ENCODE peak calls at places on chromosomes 6 and 20, in five cellular contexts. One of them, this sample, is unnamed.

GRCh38 chr20:19976595-19977372 is 40.4 kb upstream of the NAA20 start:
- DNase-seq in heart right ventricle: peak
- DNase-seq in GM13976: no peak
- DNase-seq in mesothelial cell of epicardium: no peak
- DNase-seq in ovary: peak
- DNase-seq in this sample: no peak

GRCh38 chr20:57714409-57715267 is 4.8 kb upstream of the PMEPA1 start:
- DNase-seq in ovary: no peak
- DNase-seq in mesothelial cell of epicardium: no peak
- DNase-seq in heart right ventricle: no peak
- DNase-seq in GM13976: no peak
- DNase-seq in this sample: no peak

GRCh38 chr6:113763883-113764282 is 93.3 kb upstream of the MARCKS start:
- DNase-seq in mesothelial cell of epicardium: no peak
- DNase-seq in heart right ventricle: no peak
- DNase-seq in ovary: no peak
- DNase-seq in GM13976: peak
- DNase-seq in this sample: no peak

GRCh38 chr6:5379647-5380242 is 118.4 kb downstream of the FARS2 start:
- DNase-seq in ovary: no peak
- DNase-seq in GM13976: peak
- DNase-seq in heart right ventricle: no peak
- DNase-seq in mesothelial cell of epicardium: no peak
- DNase-seq in this sample: no peak

GRCh38 chr20:20547221-20547875 is 165.1 kb downstream of the RALGAPA2 start:
- DNase-seq in GM13976: no peak
- DNase-seq in mesothelial cell of epicardium: no peak
- DNase-seq in ovary: no peak
- DNase-seq in heart right ventricle: no peak
- DNase-seq in this sample: no peak

GRCh38 chr6:36155662-36156061 is 25.3 kb downstream of the MAPK13 start:
- DNase-seq in ovary: no peak
- DNase-seq in mesothelial cell of epicardium: no peak
- DNase-seq in GM13976: no peak
- DNase-seq in heart right ventricle: no peak
- DNase-seq in this sample: no peak

GRCh38 chr6:166156942-166157341 is 10.7 kb downstream of the TBXT start:
- DNase-seq in mesothelial cell of epicardium: no peak
- DNase-seq in GM13976: no peak
- DNase-seq in heart right ventricle: no peak
- DNase-seq in ovary: no peak
- DNase-seq in this sample: no peak

GRCh38 chr6:141484726-141485125 is 648.0 kb upstream of the GJE1 start:
- DNase-seq in mesothelial cell of epicardium: no peak
- DNase-seq in GM13976: no peak
- DNase-seq in heart right ventricle: no peak
- DNase-seq in ovary: no peak
- DNase-seq in this sample: no peak

GRCh38 chr6:11853678-11854417 is 75.2 kb upstream of the ADTRP start:
- DNase-seq in ovary: no peak
- DNase-seq in GM13976: no peak
- DNase-seq in heart right ventricle: no peak
- DNase-seq in mesothelial cell of epicardium: no peak
- DNase-seq in this sample: no peak

GRCh38 chr20:24965065-24965919 is 16.2 kb downstream of the CST7 start:
- DNase-seq in mesothelial cell of epicardium: no peak
- DNase-seq in ovary: no peak
- DNase-seq in heart right ventricle: no peak
- DNase-seq in GM13976: no peak
- DNase-seq in this sample: no peak

GRCh38 chr6:7196685-7197283 is 89.0 kb downstream of the RREB1 start:
- DNase-seq in heart right ventricle: no peak
- DNase-seq in ovary: no peak
- DNase-seq in mesothelial cell of epicardium: no peak
- DNase-seq in GM13976: no peak
- DNase-seq in this sample: no peak

GRCh38 chr6:161222706-161223234 is 51.1 kb downstream of the AGPAT4 start:
- DNase-seq in GM13976: no peak
- DNase-seq in ovary: no peak
- DNase-seq in mesothelial cell of epicardium: no peak
- DNase-seq in heart right ventricle: no peak
- DNase-seq in this sample: no peak

GRCh38 chr6:34242252-34243130 is 5.8 kb downstream of the HMGA1 start:
- DNase-seq in GM13976: no peak
- DNase-seq in mesothelial cell of epicardium: no peak
- DNase-seq in heart right ventricle: no peak
- DNase-seq in ovary: peak
- DNase-seq in this sample: no peak

GRCh38 chr20:45041464-45042337 is 59.2 kb downstream of the KCNS1 start:
- DNase-seq in ovary: no peak
- DNase-seq in GM13976: no peak
- DNase-seq in mesothelial cell of epicardium: no peak
- DNase-seq in heart right ventricle: no peak
- DNase-seq in this sample: no peak

GRCh38 chr6:121485359-121485809 is 49.9 kb downstream of the GJA1 start:
- DNase-seq in GM13976: no peak
- DNase-seq in mesothelial cell of epicardium: no peak
- DNase-seq in heart right ventricle: no peak
- DNase-seq in ovary: no peak
- DNase-seq in this sample: no peak

GRCh38 chr20:53565254-53565653 is 28.4 kb downstream of the ZNF217 start:
- DNase-seq in GM13976: no peak
- DNase-seq in heart right ventricle: no peak
- DNase-seq in ovary: no peak
- DNase-seq in mesothelial cell of epicardium: peak
- DNase-seq in this sample: no peak

GRCh38 chr6:399785-400517 is 8.4 kb downstream of the IRF4 start:
- DNase-seq in ovary: no peak
- DNase-seq in GM13976: peak
- DNase-seq in heart right ventricle: no peak
- DNase-seq in mesothelial cell of epicardium: no peak
- DNase-seq in this sample: no peak

GRCh38 chr6:133340557-133340956 is 99.4 kb downstream of the EYA4 start:
- DNase-seq in mesothelial cell of epicardium: no peak
- DNase-seq in heart right ventricle: no peak
- DNase-seq in GM13976: no peak
- DNase-seq in ovary: no peak
- DNase-seq in this sample: no peak

GRCh38 chr6:38012573-38012972 is 193.0 kb downstream of the ZFAND3 start:
- DNase-seq in GM13976: peak
- DNase-seq in ovary: no peak
- DNase-seq in heart right ventricle: no peak
- DNase-seq in mesothelial cell of epicardium: no peak
- DNase-seq in this sample: no peak

GRCh38 chr6:89352329-89353117 is at the start of gene UBE2J1:
- DNase-seq in mesothelial cell of epicardium: peak
- DNase-seq in GM13976: peak
- DNase-seq in ovary: peak
- DNase-seq in heart right ventricle: peak
- DNase-seq in this sample: peak

GRCh38 chr6:72974276-72974675 is 251.0 kb downstream of the KHDC1L start:
- DNase-seq in heart right ventricle: no peak
- DNase-seq in mesothelial cell of epicardium: no peak
- DNase-seq in GM13976: no peak
- DNase-seq in ovary: no peak
- DNase-seq in this sample: no peak

GRCh38 chr6:157020398-157021266 is 243.5 kb downstream of the ARID1B start:
- DNase-seq in mesothelial cell of epicardium: no peak
- DNase-seq in ovary: no peak
- DNase-seq in GM13976: peak
- DNase-seq in heart right ventricle: peak
- DNase-seq in this sample: no peak

GRCh38 chr6:132161283-132161682 is 210.1 kb upstream of the CCN2 start:
- DNase-seq in mesothelial cell of epicardium: no peak
- DNase-seq in GM13976: no peak
- DNase-seq in heart right ventricle: no peak
- DNase-seq in ovary: no peak
- DNase-seq in this sample: no peak
- TF ChIP-seq CTCF in mesothelial cell of epicardium: no peak
- TF ChIP-seq CTCF in GM13976: no peak
- TF ChIP-seq CTCF in heart right ventricle: no peak
- TF ChIP-seq CTCF in ovary: no peak
- TF ChIP-seq CTCF in this sample: peak

DNA sequence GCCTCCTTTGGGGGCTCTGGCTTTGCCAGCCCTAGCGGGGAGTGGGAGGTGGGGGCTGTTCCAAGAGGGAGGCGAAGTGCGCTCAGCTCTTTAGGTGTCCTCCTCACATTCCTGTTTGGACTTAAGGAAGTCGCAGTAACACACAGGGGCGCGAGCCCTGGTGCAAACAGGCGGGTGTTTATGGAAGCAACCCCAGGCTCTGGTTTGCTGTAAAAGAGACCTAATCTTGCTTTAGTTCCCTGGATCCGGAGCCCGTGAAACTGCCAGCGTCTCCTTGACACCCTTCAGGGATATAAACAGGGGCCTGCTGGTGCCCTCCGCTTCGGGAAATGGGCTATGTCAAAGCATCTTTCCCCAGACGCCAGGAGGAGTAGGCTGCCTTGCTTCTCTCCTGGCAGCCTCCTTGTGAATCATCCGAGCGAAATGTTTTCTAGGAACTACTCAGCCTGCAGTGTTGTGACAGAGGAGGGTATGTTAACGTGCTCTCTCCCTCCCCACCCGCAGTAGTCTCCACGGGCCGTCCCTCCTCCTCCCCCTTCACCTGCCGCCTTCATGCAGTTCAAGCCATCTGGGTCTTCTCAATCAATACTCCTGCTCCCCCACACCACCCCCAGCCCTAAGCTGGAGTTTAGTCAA is 168.0 kb upstream of the LRFN2 start:
- DNase-seq in ovary: peak
- DNase-seq in GM13976: no peak
- DNase-seq in heart right ventricle: no peak
- DNase-seq in mesothelial cell of epicardium: no peak
- DNase-seq in this sample: no peak
- TF ChIP-seq CTCF in ovary: no peak
- TF ChIP-seq CTCF in GM13976: no peak
- TF ChIP-seq CTCF in heart right ventricle: no peak
- TF ChIP-seq CTCF in mesothelial cell of epicardium: no peak
- TF ChIP-seq CTCF in this sample: no peak

DNA sequence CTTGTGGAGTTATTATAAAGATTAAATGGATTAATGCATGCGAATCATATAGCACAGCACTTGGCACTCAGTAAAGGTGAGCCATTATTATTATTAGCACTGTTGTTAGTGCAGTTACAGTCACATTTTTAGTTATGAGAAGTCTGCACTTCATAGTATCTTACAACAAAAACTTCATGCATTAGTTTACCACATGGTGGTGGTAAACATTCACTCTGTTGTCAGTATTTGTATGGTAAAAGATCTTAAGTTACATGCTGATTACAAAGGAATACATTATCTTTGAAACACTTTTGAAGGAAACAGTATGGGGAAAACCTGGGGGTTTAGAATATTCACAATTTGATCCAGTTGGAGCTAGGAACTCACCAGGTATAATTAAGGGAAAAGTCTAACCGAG is 20.8 kb downstream of the TMEM14A start:
- DNase-seq in ovary: no peak
- DNase-seq in mesothelial cell of epicardium: no peak
- DNase-seq in GM13976: no peak
- DNase-seq in heart right ventricle: no peak
- DNase-seq in this sample: no peak
- TF ChIP-seq CTCF in ovary: no peak
- TF ChIP-seq CTCF in mesothelial cell of epicardium: no peak
- TF ChIP-seq CTCF in GM13976: no peak
- TF ChIP-seq CTCF in heart right ventricle: no peak
- TF ChIP-seq CTCF in this sample: no peak

DNA sequence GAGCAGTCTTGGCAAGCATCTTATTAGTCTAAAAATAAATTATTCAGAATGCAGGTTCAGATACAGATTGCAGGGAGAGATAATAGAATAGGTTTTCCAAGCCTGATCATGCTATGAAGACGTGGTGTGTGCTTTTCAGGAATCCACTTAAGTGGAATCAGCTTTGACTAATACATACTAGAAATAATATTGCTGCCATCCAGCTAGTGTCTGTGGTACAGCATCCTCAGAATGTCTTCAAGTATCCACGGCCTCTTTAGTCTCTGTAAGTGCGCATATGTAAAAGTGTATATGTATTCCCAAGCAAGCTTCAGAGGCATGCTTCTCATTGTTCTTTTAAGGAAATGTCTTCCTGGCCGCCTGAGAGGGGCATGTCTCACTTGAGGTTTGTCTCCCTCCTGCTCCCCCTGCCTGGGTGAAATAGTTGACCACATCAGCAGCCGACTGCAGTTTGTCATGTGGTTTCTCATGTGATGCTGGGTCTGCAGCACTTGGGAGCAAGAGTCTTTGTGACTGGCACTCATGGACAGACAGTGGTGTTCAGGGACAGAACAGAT is 150.9 kb downstream of the PRL start:
- DNase-seq in heart right ventricle: no peak
- DNase-seq in GM13976: no peak
- DNase-seq in mesothelial cell of epicardium: no peak
- DNase-seq in ovary: no peak
- DNase-seq in this sample: no peak
- TF ChIP-seq CTCF in heart right ventricle: no peak
- TF ChIP-seq CTCF in GM13976: no peak
- TF ChIP-seq CTCF in mesothelial cell of epicardium: no peak
- TF ChIP-seq CTCF in ovary: no peak
- TF ChIP-seq CTCF in this sample: no peak

DNA sequence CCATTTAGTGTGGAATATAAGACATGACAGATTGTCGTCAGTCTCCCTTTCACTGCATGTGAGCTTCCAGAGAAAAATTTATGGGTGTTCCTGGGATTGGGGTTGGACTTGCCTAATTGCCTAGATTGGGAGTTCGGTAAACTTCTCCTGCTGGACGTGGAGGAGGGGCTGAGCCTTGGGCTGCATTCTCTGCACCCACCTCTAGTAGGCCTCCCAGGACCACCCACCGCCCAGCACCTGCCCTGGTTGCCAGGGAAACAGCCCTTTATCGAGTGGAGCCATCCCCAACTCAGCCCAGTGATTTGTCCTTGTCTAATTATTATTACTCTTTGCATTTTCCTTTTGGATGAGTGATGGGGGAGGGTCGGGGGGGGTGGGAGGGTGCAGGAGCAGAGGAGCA is 104.3 kb downstream of the DHX35 start:
- DNase-seq in ovary: no peak
- DNase-seq in GM13976: no peak
- DNase-seq in mesothelial cell of epicardium: peak
- DNase-seq in heart right ventricle: no peak
- DNase-seq in this sample: peak
- TF ChIP-seq CTCF in ovary: no peak
- TF ChIP-seq CTCF in GM13976: no peak
- TF ChIP-seq CTCF in mesothelial cell of epicardium: peak
- TF ChIP-seq CTCF in heart right ventricle: no peak
- TF ChIP-seq CTCF in this sample: peak

GRCh38 chr6:126628125-126628524 is 288.2 kb downstream of the CENPW start:
- DNase-seq in ovary: no peak
- DNase-seq in heart right ventricle: no peak
- DNase-seq in mesothelial cell of epicardium: no peak
- DNase-seq in GM13976: no peak
- DNase-seq in this sample: no peak
- TF ChIP-seq CTCF in ovary: no peak
- TF ChIP-seq CTCF in heart right ventricle: no peak
- TF ChIP-seq CTCF in mesothelial cell of epicardium: no peak
- TF ChIP-seq CTCF in GM13976: no peak
- TF ChIP-seq CTCF in this sample: no peak

DNA sequence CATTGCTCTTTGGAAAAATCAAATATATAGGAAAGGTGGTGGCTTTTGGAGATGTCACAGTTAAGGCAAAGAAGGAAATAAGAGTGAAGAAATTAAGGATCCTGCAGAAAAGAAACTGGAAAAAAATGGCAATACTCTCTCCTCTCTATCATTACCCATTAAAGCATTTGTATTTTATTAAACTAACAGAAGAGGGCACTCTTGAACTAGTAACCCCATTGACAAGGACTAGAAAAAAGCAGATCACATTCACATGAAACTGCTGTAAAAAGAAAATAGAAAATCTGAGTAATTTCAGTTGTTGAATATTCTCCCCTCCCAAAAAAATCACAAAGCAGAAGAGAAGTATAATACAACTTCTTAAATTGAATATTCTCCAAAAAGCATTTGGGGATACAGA is 104.1 kb upstream of the SLC35B3 start:
- DNase-seq in ovary: no peak
- DNase-seq in GM13976: peak
- DNase-seq in heart right ventricle: no peak
- DNase-seq in mesothelial cell of epicardium: no peak
- DNase-seq in this sample: no peak
- TF ChIP-seq CTCF in ovary: no peak
- TF ChIP-seq CTCF in GM13976: no peak
- TF ChIP-seq CTCF in heart right ventricle: no peak
- TF ChIP-seq CTCF in mesothelial cell of epicardium: no peak
- TF ChIP-seq CTCF in this sample: peak